ENCODE peak calls at places on chromosomes 5 and 9, in four cellular contexts. Y is kidney; O is left ventricle myocardium superior; M is effector CD8-positive, alpha-beta T cell. N is an unnamed sample.

GRCh38 chr5:65832603-65833228 is 93.7 kb upstream of the ERBIN start:
- DNase-seq in O (no peak), M (no peak), Y (no peak), N (no peak)

GRCh38 chr9:84708400-84708799 is 38.9 kb downstream of the NTRK2 start:
- DNase-seq in Y (no peak), O (no peak), M (no peak), N (no peak)

GRCh38 chr5:68182534-68182933 is 33.0 kb upstream of the PIK3R1 start:
- DNase-seq in O (no peak), M (no peak), Y (no peak), N (no peak)

GRCh38 chr5:159051431-159052281 is 48.1 kb downstream of the EBF1 start:
- DNase-seq in Y (peak), O (peak), M (no peak), N (peak)

GRCh38 chr9:107614765-107615164 is 125.2 kb upstream of the KLF4 start:
- DNase-seq in Y (no peak), M (no peak), O (no peak), N (no peak)

GRCh38 chr9:14321517-14322125 is 7.7 kb upstream of the NFIB start:
- DNase-seq in O (no peak), Y (no peak), M (no peak), N (no peak)

GRCh38 chr5:141518616-141519015 is 29.7 kb downstream of the PCDHGC5 start:
- DNase-seq in M (no peak), O (no peak), Y (no peak), N (no peak)

GRCh38 chr9:120730661-120731514 is 16.6 kb upstream of the MEGF9 start:
- DNase-seq in O (peak), Y (peak), M (no peak), N (no peak)

GRCh38 chr5:73454379-73455036 is 5.9 kb upstream of the FOXD1 start:
- DNase-seq in Y (no peak), M (peak), O (no peak), N (no peak)

GRCh38 chr9:6219981-6220380 is 4.4 kb downstream of the IL33 start:
- DNase-seq in O (no peak), Y (no peak), M (no peak), N (no peak)

GRCh38 chr9:71285191-71285656 is 163.8 kb upstream of the TRPM3 start:
- DNase-seq in M (no peak), O (no peak), Y (no peak), N (no peak)

GRCh38 chr5:82399111-82399510 is 121.0 kb upstream of the RPS23 start:
- DNase-seq in O (no peak), M (no peak), Y (no peak), N (no peak)

GRCh38 chr5:16881253-16881652 is 54.8 kb downstream of the MYO10 start:
- DNase-seq in O (no peak), Y (no peak), M (no peak), N (no peak)

GRCh38 chr9:101311759-101312420 is 72.9 kb downstream of the BAAT start:
- DNase-seq in M (no peak), O (no peak), Y (no peak), N (no peak)

GRCh38 chr5:77076961-77077820 is 9.9 kb downstream of the ZBED3 start:
- DNase-seq in M (peak), O (peak), Y (peak), N (peak)

N was measured in activated B cell treated with CpG ODN at 0.5 μM for 24 hours.